ENCODE peak calls at places on chromosomes 16 and 17, in six cellular contexts. M is vagina, E is A549, H is ovary, W is ascending aorta, L is DND-41. O is an unnamed sample. For H3K4me1, the result is how much of the 10 kb centered on the place peaks cover.

GRCh38 chr17:11671151-11671550 is 72.9 kb downstream of the DNAH9 start:
- DNase-seq in L (no peak), W (no peak), H (no peak), M (no peak), E (no peak), O (no peak)

GRCh38 chr16:52117171-52117570 is 429.8 kb downstream of the TOX3 start:
- DNase-seq in L (no peak), E (no peak), H (no peak), W (no peak), M (no peak), O (no peak)

GRCh38 chr17:82065638-82066303 is at the start of gene DUS1L:
- DNase-seq in M (no peak), H (peak), W (peak), L (peak), E (peak), O (no peak)

GRCh38 chr17:43328650-43329049 is 70.1 kb upstream of the ARL4D start:
- DNase-seq in M (no peak), W (no peak), E (no peak), L (no peak), H (no peak), O (no peak)

GRCh38 chr16:50742521-50743150 is 750 bp downstream of the CYLD start:
- DNase-seq in M (no peak), W (peak), E (no peak), L (peak), H (peak), O (no peak)

GRCh38 chr17:54899201-54899600 is 1.5 kb upstream of the TOM1L1 start:
- DNase-seq in M (no peak), W (no peak), E (no peak), L (no peak), H (no peak), O (no peak)

GRCh38 chr16:13421726-13422125 is 498.2 kb upstream of the ERCC4 start:
- DNase-seq in L (no peak), H (no peak), E (no peak), M (no peak), W (no peak), O (no peak)

GRCh38 chr16:69194488-69194887 is 7.5 kb downstream of the SNTB2 start:
- DNase-seq in E (no peak), H (peak), M (no peak), L (no peak), W (no peak), O (no peak)

GRCh38 chr17:846901-847777 is 65.0 kb downstream of the MRM3 start:
- DNase-seq in L (no peak), M (no peak), W (no peak), H (no peak), E (no peak), O (no peak)

GRCh38 chr17:61410100-61410551 is 10.5 kb downstream of the TBX2 start:
- DNase-seq in H (peak), E (no peak), W (peak), M (no peak), L (no peak), O (no peak)

DNA sequence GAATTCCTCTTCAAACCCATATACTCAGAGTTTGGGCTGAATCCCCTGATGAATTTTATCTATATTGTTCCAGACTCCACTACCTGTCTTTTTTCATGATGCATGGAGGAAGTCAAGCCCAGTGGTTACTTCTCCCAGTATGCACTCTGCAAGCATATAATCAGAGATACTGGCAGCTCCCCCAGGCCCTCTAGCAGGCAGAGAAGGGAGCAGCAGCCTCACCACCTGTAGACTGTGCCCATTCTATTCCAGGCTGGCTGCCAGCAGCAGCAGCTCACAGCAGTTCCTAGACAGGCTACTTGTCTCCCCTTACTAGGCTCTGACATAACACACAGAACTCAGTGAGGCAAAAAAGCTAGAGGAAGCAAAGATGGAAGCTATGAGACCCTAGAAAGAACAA is 3.4 kb downstream of the MKS1 start:
- DNase-seq in M (no peak), E (peak), H (no peak), W (no peak), L (peak), O (no peak)
- TF ChIP-seq CTCF in M (no peak), E (no peak), H (no peak), W (no peak), L (peak), O (no peak)

GRCh38 chr17:41695134-41695661 is 6.5 kb downstream of the EIF1 start:
- DNase-seq in L (no peak), H (no peak), E (peak), M (no peak), W (no peak), O (no peak)
- H3K4me1 ChIP-seq in L (under half), H (under half), E (under half), M (under half), W (under half), O (under half)

GRCh38 chr17:40284085-40284713 is 3.5 kb upstream of the CDC6 start:
- DNase-seq in L (no peak), M (no peak), W (peak), E (no peak), H (no peak), O (no peak)

GRCh38 chr17:40287159-40287493 is 553 bp upstream of the CDC6 start:
- DNase-seq in W (no peak), L (no peak), H (no peak), M (no peak), E (no peak), O (no peak)

GRCh38 chr17:40283662-40284061 is 4.0 kb upstream of the CDC6 start:
- DNase-seq in M (no peak), E (peak), H (no peak), L (no peak), W (no peak), O (no peak)

GRCh38 chr17:40287494-40288369 is at the start of gene CDC6:
- DNase-seq in W (peak), L (peak), M (peak), E (peak), H (peak), O (peak)

GRCh38 chr17:40286473-40286872 is 1.2 kb upstream of the CDC6 start:
- DNase-seq in E (no peak), L (no peak), H (no peak), W (no peak), M (no peak), O (no peak)
- H3K27ac ChIP-seq in E (no peak), L (no peak), H (no peak), W (no peak), M (no peak), O (no peak)

DNA sequence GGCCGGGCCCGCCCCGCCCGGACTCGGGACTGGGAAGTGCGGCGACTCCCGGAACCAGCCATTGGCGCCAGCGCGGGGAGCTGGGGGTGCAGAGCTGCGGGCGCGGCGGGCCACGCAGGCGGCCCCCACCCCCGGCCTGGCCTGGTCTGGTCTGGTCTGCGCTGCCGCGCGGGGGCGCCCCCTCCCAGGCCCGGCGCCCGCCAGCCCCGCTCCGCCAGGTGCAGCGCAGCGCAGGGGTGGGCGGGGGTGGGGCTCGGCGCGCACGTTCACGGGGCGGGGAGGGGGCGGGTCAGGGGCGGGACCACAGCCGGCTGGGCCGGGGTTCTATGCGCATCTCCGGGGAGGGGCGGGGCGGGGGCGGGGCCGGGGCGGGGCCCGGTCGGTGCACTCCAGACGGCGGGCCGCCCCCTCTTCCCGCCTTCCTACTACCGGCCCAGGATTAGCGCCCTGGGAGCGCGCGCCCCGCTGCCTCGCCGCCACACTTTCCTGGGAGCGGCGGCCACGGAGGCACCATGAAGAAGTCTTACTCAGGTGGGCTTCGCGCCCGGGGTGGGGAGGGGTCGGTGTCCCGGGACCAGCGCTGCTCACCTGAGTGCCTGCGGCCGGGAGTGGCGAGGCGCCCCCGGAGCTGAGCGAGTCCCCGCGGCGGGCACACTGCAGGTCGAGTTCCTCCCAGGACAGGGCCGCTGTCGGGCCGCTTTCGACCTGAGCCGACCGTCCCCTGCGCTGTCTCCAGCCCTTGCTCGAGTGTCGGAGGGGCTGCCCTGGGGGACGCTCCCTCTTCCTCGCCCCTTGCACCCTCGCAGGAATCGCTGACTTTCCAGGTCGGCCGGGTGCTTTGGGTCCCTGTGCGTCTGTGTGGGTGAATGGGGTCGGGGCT is 140.5 kb downstream of the SEC14L1 start:
- DNase-seq in E (peak), H (peak), L (peak), M (no peak), W (no peak), O (no peak)
- TF ChIP-seq CTCF in E (peak), H (no peak), L (peak), M (no peak), W (no peak), O (peak)

GRCh38 chr16:67397812-67398545 is 4.7 kb upstream of the TPPP3 start:
- DNase-seq in E (no peak), H (no peak), M (no peak), W (no peak), L (no peak), O (no peak)

GRCh38 chr16:67396775-67397450 is 3.6 kb upstream of the TPPP3 start:
- DNase-seq in L (no peak), W (no peak), H (no peak), M (no peak), E (no peak), O (no peak)

GRCh38 chr16:67396159-67396774 is 3.0 kb upstream of the TPPP3 start:
- DNase-seq in W (peak), M (no peak), L (no peak), H (peak), E (peak), O (peak)

GRCh38 chr16:67398546-67399217 is 5.4 kb upstream of the TPPP3 start:
- DNase-seq in W (no peak), E (no peak), L (no peak), H (no peak), M (no peak), O (no peak)

DNA sequence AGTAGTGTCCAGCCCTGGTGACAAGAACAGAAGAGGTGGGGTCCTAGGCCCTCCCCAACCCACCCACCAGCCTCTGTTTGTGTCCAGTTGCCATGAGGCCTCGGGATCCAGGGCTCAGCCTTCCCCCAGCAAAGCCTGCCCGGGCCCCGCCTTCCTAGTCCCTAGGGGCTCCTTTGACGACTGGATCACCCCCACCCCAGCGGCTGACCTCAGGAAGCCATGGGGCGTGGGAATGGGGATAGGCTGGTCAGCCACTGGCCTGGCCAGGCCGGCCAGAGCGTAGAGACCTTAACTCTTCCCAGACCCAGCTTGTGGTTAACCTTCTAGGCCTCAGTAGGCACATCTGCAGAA is 4.1 kb upstream of the TPPP3 start:
- DNase-seq in M (no peak), E (no peak), H (peak), L (no peak), W (no peak), O (no peak)
- H3K4me1 ChIP-seq in M (half or more), E (under half), H (under half), L (under half), W (under half), O (half or more)

GRCh38 chr16:84953051-84953746 is 58.1 kb downstream of the ZDHHC7 start:
- DNase-seq in M (no peak), L (no peak), E (no peak), W (no peak), H (no peak), O (no peak)

GRCh38 chr16:84955427-84955826 is 55.9 kb downstream of the ZDHHC7 start:
- DNase-seq in M (no peak), L (no peak), W (no peak), E (no peak), H (no peak), O (no peak)

GRCh38 chr16:84950906-84951305 is 60.4 kb downstream of the ZDHHC7 start:
- DNase-seq in E (peak), M (no peak), W (no peak), H (no peak), L (peak), O (no peak)

GRCh38 chr16:84949776-84950436 is 61.4 kb downstream of the ZDHHC7 start:
- DNase-seq in W (no peak), E (no peak), L (no peak), M (no peak), H (no peak), O (no peak)

DNA sequence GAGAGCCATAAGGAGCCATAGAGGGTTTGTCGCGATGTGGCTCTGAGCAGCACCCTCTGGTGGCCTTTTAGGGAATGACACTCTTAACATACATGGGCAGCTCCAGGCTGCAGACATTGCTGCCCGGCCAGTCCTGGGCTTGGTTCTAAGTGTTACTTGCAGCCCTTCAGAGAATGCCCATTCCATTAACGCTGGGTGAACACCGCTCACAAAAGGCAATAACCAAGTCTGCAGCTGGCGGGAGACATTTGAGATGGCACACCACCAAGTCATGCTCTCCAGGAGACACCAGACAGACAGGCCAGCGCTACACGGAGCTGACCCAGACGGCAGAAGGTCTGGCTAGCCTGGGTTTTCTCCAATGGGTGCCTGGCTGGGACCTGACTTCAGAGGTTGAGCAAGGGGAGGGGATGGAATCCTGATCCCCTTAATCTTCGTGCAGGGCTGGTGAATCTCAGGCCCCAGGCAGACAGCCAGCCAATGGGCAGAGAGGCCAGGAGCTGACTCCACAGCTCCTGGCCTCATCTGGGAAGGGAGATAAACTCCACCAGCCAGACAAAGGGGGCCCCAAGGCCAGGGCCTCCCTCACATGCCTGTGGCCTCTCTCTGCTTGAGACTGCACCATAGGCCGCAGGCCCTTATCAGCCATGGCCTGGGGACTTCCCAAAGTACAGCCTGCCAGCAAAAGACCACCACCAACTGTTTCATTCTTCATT is 58.8 kb downstream of the ZDHHC7 start:
- DNase-seq in M (no peak), E (peak), W (peak), L (peak), H (peak), O (peak)
- H3K27ac ChIP-seq in M (peak), E (no peak), W (no peak), L (no peak), H (no peak), O (no peak)